ENCODE peak calls at places on chromosomes 2 and 18, in nine cellular contexts. One of them, this sample, is unnamed.

GRCh38 chr18:13253786-13254755 is 35.5 kb downstream of the LDLRAD4 start:
- DNase-seq in gastrocnemius medialis: no peak
- DNase-seq in adrenal gland: no peak
- DNase-seq in tibial nerve: no peak
- DNase-seq in tibial artery: peak; percentile 46
- DNase-seq in Peyer's patch: peak; percentile 47
- DNase-seq in mammary epithelial cell: no peak
- DNase-seq in BE2C: no peak
- DNase-seq in endothelial cell of umbilical vein: no peak
- DNase-seq in this sample: no peak

GRCh38 chr2:176129013-176129796 is at the start of gene HOXD8:
- DNase-seq in gastrocnemius medialis: peak; percentile 61
- DNase-seq in adrenal gland: peak; percentile 73
- DNase-seq in tibial nerve: peak; percentile 34
- DNase-seq in tibial artery: peak; percentile 85
- DNase-seq in Peyer's patch: peak; percentile 75
- DNase-seq in mammary epithelial cell: no peak
- DNase-seq in BE2C: peak; percentile 75
- DNase-seq in endothelial cell of umbilical vein: peak; percentile 81
- DNase-seq in this sample: peak; percentile 91

GRCh38 chr2:65204461-65205230 is 23.0 kb upstream of the ACTR2 start:
- DNase-seq in gastrocnemius medialis: no peak
- DNase-seq in adrenal gland: no peak
- DNase-seq in tibial nerve: no peak
- DNase-seq in tibial artery: no peak
- DNase-seq in Peyer's patch: no peak
- DNase-seq in mammary epithelial cell: no peak
- DNase-seq in BE2C: peak; percentile 8
- DNase-seq in endothelial cell of umbilical vein: no peak
- DNase-seq in this sample: peak; percentile 15

GRCh38 chr2:235277485-235277884 is 216.4 kb upstream of the AGAP1 start:
- DNase-seq in gastrocnemius medialis: no peak
- DNase-seq in adrenal gland: no peak
- DNase-seq in tibial nerve: no peak
- DNase-seq in tibial artery: no peak
- DNase-seq in Peyer's patch: no peak
- DNase-seq in mammary epithelial cell: no peak
- DNase-seq in BE2C: no peak
- DNase-seq in endothelial cell of umbilical vein: no peak
- DNase-seq in this sample: no peak

GRCh38 chr2:74238879-74239278 is 40.5 kb downstream of the MTHFD2 start:
- DNase-seq in gastrocnemius medialis: no peak
- DNase-seq in adrenal gland: peak; percentile 29
- DNase-seq in tibial nerve: peak; percentile 19
- DNase-seq in tibial artery: peak; percentile 20
- DNase-seq in Peyer's patch: no peak
- DNase-seq in mammary epithelial cell: peak; percentile 61
- DNase-seq in BE2C: no peak
- DNase-seq in endothelial cell of umbilical vein: peak; percentile 8
- DNase-seq in this sample: peak; percentile 34

GRCh38 chr2:145380436-145381017 is 860.6 kb upstream of the ZEB2 start:
- DNase-seq in gastrocnemius medialis: no peak
- DNase-seq in adrenal gland: no peak
- DNase-seq in tibial nerve: no peak
- DNase-seq in tibial artery: no peak
- DNase-seq in Peyer's patch: no peak
- DNase-seq in mammary epithelial cell: peak; percentile 71
- DNase-seq in BE2C: no peak
- DNase-seq in endothelial cell of umbilical vein: peak; percentile 74
- DNase-seq in this sample: peak; percentile 65

GRCh38 chr2:55827855-55828254 is 95.7 kb downstream of the EFEMP1 start:
- DNase-seq in gastrocnemius medialis: no peak
- DNase-seq in adrenal gland: no peak
- DNase-seq in tibial nerve: no peak
- DNase-seq in tibial artery: no peak
- DNase-seq in Peyer's patch: no peak
- DNase-seq in mammary epithelial cell: no peak
- DNase-seq in BE2C: no peak
- DNase-seq in endothelial cell of umbilical vein: no peak
- DNase-seq in this sample: no peak

GRCh38 chr2:236352761-236353593 is 88.8 kb upstream of the ASB18 start:
- DNase-seq in gastrocnemius medialis: no peak
- DNase-seq in adrenal gland: peak; percentile 29
- DNase-seq in tibial nerve: peak; percentile 58
- DNase-seq in tibial artery: no peak
- DNase-seq in Peyer's patch: peak; percentile 64
- DNase-seq in mammary epithelial cell: peak; percentile 9
- DNase-seq in BE2C: no peak
- DNase-seq in endothelial cell of umbilical vein: peak; percentile 44
- DNase-seq in this sample: no peak

GRCh38 chr2:226300487-226300886 is 499.1 kb downstream of the IRS1 start:
- DNase-seq in gastrocnemius medialis: no peak
- DNase-seq in adrenal gland: no peak
- DNase-seq in tibial nerve: no peak
- DNase-seq in tibial artery: no peak
- DNase-seq in Peyer's patch: no peak
- DNase-seq in mammary epithelial cell: no peak
- DNase-seq in BE2C: no peak
- DNase-seq in endothelial cell of umbilical vein: no peak
- DNase-seq in this sample: no peak

GRCh38 chr2:67322361-67323001 is 74.7 kb upstream of the ETAA1 start:
- DNase-seq in gastrocnemius medialis: no peak
- DNase-seq in adrenal gland: peak; percentile 80
- DNase-seq in tibial nerve: no peak
- DNase-seq in tibial artery: peak; percentile 79
- DNase-seq in Peyer's patch: peak; percentile 51
- DNase-seq in mammary epithelial cell: peak; percentile 73
- DNase-seq in BE2C: peak; percentile 71
- DNase-seq in endothelial cell of umbilical vein: peak; percentile 28
- DNase-seq in this sample: peak; percentile 41

GRCh38 chr2:8176837-8177236 is 505.0 kb upstream of the ID2 start:
- DNase-seq in gastrocnemius medialis: no peak
- DNase-seq in adrenal gland: no peak
- DNase-seq in tibial nerve: no peak
- DNase-seq in tibial artery: no peak
- DNase-seq in Peyer's patch: no peak
- DNase-seq in mammary epithelial cell: no peak
- DNase-seq in BE2C: no peak
- DNase-seq in endothelial cell of umbilical vein: no peak
- DNase-seq in this sample: no peak

GRCh38 chr2:2942225-2942624 is 435.4 kb downstream of the EIPR1 start:
- DNase-seq in gastrocnemius medialis: no peak
- DNase-seq in adrenal gland: no peak
- DNase-seq in tibial nerve: no peak
- DNase-seq in tibial artery: no peak
- DNase-seq in Peyer's patch: no peak
- DNase-seq in mammary epithelial cell: no peak
- DNase-seq in BE2C: peak; percentile 43
- DNase-seq in endothelial cell of umbilical vein: no peak
- DNase-seq in this sample: no peak

GRCh38 chr2:236119476-236119875 is 48.7 kb downstream of the GBX2 start:
- DNase-seq in gastrocnemius medialis: no peak
- DNase-seq in adrenal gland: no peak
- DNase-seq in tibial nerve: no peak
- DNase-seq in tibial artery: no peak
- DNase-seq in Peyer's patch: no peak
- DNase-seq in mammary epithelial cell: no peak
- DNase-seq in BE2C: no peak
- DNase-seq in endothelial cell of umbilical vein: no peak
- DNase-seq in this sample: no peak

GRCh38 chr2:99701503-99701902 is 211.7 kb upstream of the REV1 start:
- DNase-seq in gastrocnemius medialis: no peak
- DNase-seq in adrenal gland: no peak
- DNase-seq in tibial nerve: no peak
- DNase-seq in tibial artery: no peak
- DNase-seq in Peyer's patch: no peak
- DNase-seq in mammary epithelial cell: peak; percentile 80
- DNase-seq in BE2C: no peak
- DNase-seq in endothelial cell of umbilical vein: no peak
- DNase-seq in this sample: no peak

GRCh38 chr2:100367163-100367562 is 44.9 kb upstream of the LONRF2 start:
- DNase-seq in gastrocnemius medialis: no peak
- DNase-seq in adrenal gland: no peak
- DNase-seq in tibial nerve: no peak
- DNase-seq in tibial artery: no peak
- DNase-seq in Peyer's patch: no peak
- DNase-seq in mammary epithelial cell: no peak
- DNase-seq in BE2C: no peak
- DNase-seq in endothelial cell of umbilical vein: no peak
- DNase-seq in this sample: no peak

GRCh38 chr2:80185091-80185490 is 119.5 kb downstream of the LRRTM1 start:
- DNase-seq in gastrocnemius medialis: no peak
- DNase-seq in adrenal gland: no peak
- DNase-seq in tibial nerve: no peak
- DNase-seq in tibial artery: no peak
- DNase-seq in Peyer's patch: no peak
- DNase-seq in mammary epithelial cell: no peak
- DNase-seq in BE2C: no peak
- DNase-seq in endothelial cell of umbilical vein: no peak
- DNase-seq in this sample: peak; percentile 7

DNA sequence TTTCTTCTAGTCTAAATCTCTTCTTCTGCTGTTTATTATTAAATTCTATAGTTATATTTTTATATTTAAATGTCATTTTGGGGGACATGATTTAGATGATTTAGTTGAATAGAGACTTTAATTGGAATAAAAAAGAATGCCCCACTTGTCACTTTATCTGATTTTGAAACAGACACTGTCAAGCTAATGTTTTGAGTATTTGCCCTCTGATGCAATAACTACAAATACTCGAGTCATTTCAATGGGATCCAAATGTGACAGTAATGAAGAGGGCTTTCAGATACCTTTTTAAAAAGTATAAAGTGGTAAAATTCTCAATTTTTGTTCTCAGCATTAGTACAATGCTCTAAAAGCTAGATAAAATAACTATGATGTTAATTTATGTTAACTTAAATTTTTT is 257.3 kb upstream of the SESTD1 start:
- DNase-seq in gastrocnemius medialis: no peak
- DNase-seq in adrenal gland: no peak
- DNase-seq in tibial nerve: no peak
- DNase-seq in tibial artery: no peak
- DNase-seq in Peyer's patch: no peak
- DNase-seq in mammary epithelial cell: no peak
- DNase-seq in BE2C: no peak
- DNase-seq in endothelial cell of umbilical vein: no peak
- DNase-seq in this sample: no peak
- H3K27me3 ChIP-seq in gastrocnemius medialis: no peaks in the 10 kb centered on the region
- H3K27me3 ChIP-seq in adrenal gland: no peaks in the 10 kb centered on the region
- H3K27me3 ChIP-seq in tibial nerve: no peaks in the 10 kb centered on the region
- H3K27me3 ChIP-seq in tibial artery: no peaks in the 10 kb centered on the region
- H3K27me3 ChIP-seq in Peyer's patch: no peaks in the 10 kb centered on the region
- H3K27me3 ChIP-seq in mammary epithelial cell: no peaks in the 10 kb centered on the region
- H3K27me3 ChIP-seq in BE2C: no peaks in the 10 kb centered on the region
- H3K27me3 ChIP-seq in endothelial cell of umbilical vein: no peaks in the 10 kb centered on the region
- H3K27me3 ChIP-seq in this sample: no peaks in the 10 kb centered on the region

GRCh38 chr2:147275943-147276342 is 568.9 kb upstream of the ACVR2A start:
- DNase-seq in gastrocnemius medialis: no peak
- DNase-seq in adrenal gland: no peak
- DNase-seq in tibial nerve: no peak
- DNase-seq in tibial artery: no peak
- DNase-seq in Peyer's patch: no peak
- DNase-seq in mammary epithelial cell: no peak
- DNase-seq in BE2C: no peak
- DNase-seq in endothelial cell of umbilical vein: no peak
- DNase-seq in this sample: peak; percentile 1

GRCh38 chr2:147273106-147273505 is 571.7 kb upstream of the ACVR2A start:
- DNase-seq in gastrocnemius medialis: no peak
- DNase-seq in adrenal gland: no peak
- DNase-seq in tibial nerve: no peak
- DNase-seq in tibial artery: no peak
- DNase-seq in Peyer's patch: no peak
- DNase-seq in mammary epithelial cell: peak; percentile 5
- DNase-seq in BE2C: no peak
- DNase-seq in endothelial cell of umbilical vein: no peak
- DNase-seq in this sample: no peak

GRCh38 chr2:147273628-147274027 is 571.2 kb upstream of the ACVR2A start:
- DNase-seq in gastrocnemius medialis: no peak
- DNase-seq in adrenal gland: no peak
- DNase-seq in tibial nerve: no peak
- DNase-seq in tibial artery: no peak
- DNase-seq in Peyer's patch: no peak
- DNase-seq in mammary epithelial cell: peak; percentile 8
- DNase-seq in BE2C: no peak
- DNase-seq in endothelial cell of umbilical vein: no peak
- DNase-seq in this sample: no peak
- H3K9me3 ChIP-seq in gastrocnemius medialis: no peaks in the 10 kb centered on the region
- H3K9me3 ChIP-seq in adrenal gland: no peaks in the 10 kb centered on the region
- H3K9me3 ChIP-seq in tibial nerve: peaks cover 15% of the 10 kb centered on the region
- H3K9me3 ChIP-seq in tibial artery: peaks cover 5% of the 10 kb centered on the region
- H3K9me3 ChIP-seq in Peyer's patch: no peaks in the 10 kb centered on the region
- H3K9me3 ChIP-seq in mammary epithelial cell: peaks cover 7% of the 10 kb centered on the region
- H3K9me3 ChIP-seq in BE2C: no peaks in the 10 kb centered on the region
- H3K9me3 ChIP-seq in endothelial cell of umbilical vein: peaks cover 3% of the 10 kb centered on the region
- H3K9me3 ChIP-seq in this sample: peaks cover 11% of the 10 kb centered on the region

DNA sequence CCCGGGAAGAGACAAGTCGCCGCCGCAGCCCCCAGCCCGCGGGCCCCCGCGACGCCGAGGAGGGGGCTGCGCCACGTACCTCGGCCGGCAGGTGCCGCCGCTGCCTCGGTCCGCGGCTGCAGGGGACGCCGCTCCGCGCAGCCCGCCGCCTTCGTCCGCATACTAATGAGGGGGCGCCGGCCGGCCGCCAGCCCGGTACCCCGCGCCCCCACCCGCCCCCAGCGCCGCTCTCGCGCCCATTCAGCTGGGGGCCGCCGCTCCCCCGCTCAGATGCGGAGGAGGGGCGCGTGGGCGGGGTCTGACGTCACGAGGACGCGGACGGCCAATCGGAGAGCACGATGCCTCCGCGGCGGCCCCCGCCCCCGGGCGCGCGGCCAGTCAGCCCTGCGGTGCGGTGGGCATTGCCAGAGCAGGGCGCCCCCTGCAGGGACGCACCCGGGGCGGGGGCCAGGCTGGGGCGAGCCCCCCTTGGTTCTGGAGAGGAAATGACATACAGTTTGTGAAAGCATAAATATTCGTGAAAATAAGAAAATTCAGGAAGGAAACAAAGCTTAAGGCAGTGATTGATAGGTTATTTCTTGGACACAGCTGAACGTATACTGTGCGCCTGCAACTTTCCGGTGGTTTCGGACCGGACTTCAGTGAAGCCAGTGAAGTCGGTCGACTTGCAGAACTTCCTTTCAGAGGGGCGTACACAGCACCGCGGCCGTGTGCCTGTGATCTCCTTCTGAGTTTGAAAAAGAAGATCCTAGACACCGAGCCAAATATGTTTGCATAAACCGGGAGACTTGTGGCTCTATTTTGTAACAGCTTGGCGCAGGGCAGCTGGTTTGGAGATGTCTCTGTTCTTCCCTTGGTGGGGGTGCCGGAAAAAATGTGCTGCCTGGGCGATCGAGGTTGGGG is at the start of gene ST3GAL5:
- DNase-seq in gastrocnemius medialis: peak; percentile 84
- DNase-seq in adrenal gland: peak; percentile 91
- DNase-seq in tibial nerve: peak; percentile 86
- DNase-seq in tibial artery: peak; percentile 93
- DNase-seq in Peyer's patch: peak; percentile 96
- DNase-seq in mammary epithelial cell: peak; percentile 72
- DNase-seq in BE2C: peak; percentile 88
- DNase-seq in endothelial cell of umbilical vein: peak; percentile 97
- DNase-seq in this sample: peak; percentile 83
- H3K27me3 ChIP-seq in gastrocnemius medialis: no peaks in the 10 kb centered on the region
- H3K27me3 ChIP-seq in adrenal gland: no peaks in the 10 kb centered on the region
- H3K27me3 ChIP-seq in tibial nerve: no peaks in the 10 kb centered on the region
- H3K27me3 ChIP-seq in tibial artery: no peaks in the 10 kb centered on the region
- H3K27me3 ChIP-seq in Peyer's patch: no peaks in the 10 kb centered on the region
- H3K27me3 ChIP-seq in mammary epithelial cell: no peaks in the 10 kb centered on the region
- H3K27me3 ChIP-seq in BE2C: no peaks in the 10 kb centered on the region
- H3K27me3 ChIP-seq in endothelial cell of umbilical vein: no peaks in the 10 kb centered on the region
- H3K27me3 ChIP-seq in this sample: no peaks in the 10 kb centered on the region

GRCh38 chr18:78912862-78913261 is 66.8 kb upstream of the SALL3 start:
- DNase-seq in gastrocnemius medialis: no peak
- DNase-seq in adrenal gland: no peak
- DNase-seq in tibial nerve: no peak
- DNase-seq in tibial artery: no peak
- DNase-seq in Peyer's patch: no peak
- DNase-seq in mammary epithelial cell: no peak
- DNase-seq in BE2C: no peak
- DNase-seq in endothelial cell of umbilical vein: no peak
- DNase-seq in this sample: no peak
- H3K9me3 ChIP-seq in gastrocnemius medialis: no peaks in the 10 kb centered on the region
- H3K9me3 ChIP-seq in adrenal gland: no peaks in the 10 kb centered on the region
- H3K9me3 ChIP-seq in tibial nerve: peaks cover 14% of the 10 kb centered on the region
- H3K9me3 ChIP-seq in tibial artery: no peaks in the 10 kb centered on the region
- H3K9me3 ChIP-seq in Peyer's patch: no peaks in the 10 kb centered on the region
- H3K9me3 ChIP-seq in mammary epithelial cell: peaks cover 14% of the 10 kb centered on the region
- H3K9me3 ChIP-seq in BE2C: no peaks in the 10 kb centered on the region
- H3K9me3 ChIP-seq in endothelial cell of umbilical vein: peaks cover 4% of the 10 kb centered on the region
- H3K9me3 ChIP-seq in this sample: no peaks in the 10 kb centered on the region